ENCODE peak calls at places on chromosome 2, in seven cellular contexts. One of them, this sample, is unnamed.

GRCh38 chr2:54899576-54900200 is 150.6 kb downstream of the RTN4 start:
- DNase-seq in mesothelial cell of epicardium: no peak
- DNase-seq in WTC11: no peak
- DNase-seq in WERI-Rb-1: no peak
- DNase-seq in foreskin fibroblast: peak; percentile 87
- DNase-seq in left ventricle myocardium inferior: no peak
- DNase-seq in tibial artery: no peak
- DNase-seq in this sample: no peak

GRCh38 chr2:66665124-66665984 is 230.4 kb downstream of the MEIS1 start:
- DNase-seq in mesothelial cell of epicardium: no peak
- DNase-seq in WTC11: no peak
- DNase-seq in left ventricle myocardium inferior: no peak
- DNase-seq in tibial artery: no peak
- DNase-seq in foreskin fibroblast: peak; percentile 29
- DNase-seq in WERI-Rb-1: no peak
- DNase-seq in this sample: no peak

GRCh38 chr2:134261398-134262131 is 7.7 kb downstream of the MGAT5 start:
- DNase-seq in WTC11: no peak
- DNase-seq in tibial artery: no peak
- DNase-seq in left ventricle myocardium inferior: no peak
- DNase-seq in WERI-Rb-1: no peak
- DNase-seq in foreskin fibroblast: peak; percentile 62
- DNase-seq in mesothelial cell of epicardium: no peak
- DNase-seq in this sample: no peak

GRCh38 chr2:241668354-241668753 is 18.3 kb downstream of the DTYMK start:
- DNase-seq in foreskin fibroblast: no peak
- DNase-seq in tibial artery: no peak
- DNase-seq in left ventricle myocardium inferior: no peak
- DNase-seq in WTC11: no peak
- DNase-seq in mesothelial cell of epicardium: no peak
- DNase-seq in WERI-Rb-1: no peak
- DNase-seq in this sample: no peak

GRCh38 chr2:295081-295480 is 7.2 kb upstream of the ALKAL2 start:
- DNase-seq in mesothelial cell of epicardium: no peak
- DNase-seq in left ventricle myocardium inferior: no peak
- DNase-seq in tibial artery: no peak
- DNase-seq in WERI-Rb-1: no peak
- DNase-seq in WTC11: no peak
- DNase-seq in foreskin fibroblast: no peak
- DNase-seq in this sample: no peak

GRCh38 chr2:83587309-83587708 is 871.8 kb downstream of the SUCLG1 start:
- DNase-seq in tibial artery: no peak
- DNase-seq in left ventricle myocardium inferior: no peak
- DNase-seq in foreskin fibroblast: no peak
- DNase-seq in WTC11: no peak
- DNase-seq in WERI-Rb-1: no peak
- DNase-seq in mesothelial cell of epicardium: no peak
- DNase-seq in this sample: no peak

GRCh38 chr2:64751286-64752260 is 97.9 kb upstream of the SERTAD2 start:
- DNase-seq in foreskin fibroblast: peak; percentile 65
- DNase-seq in left ventricle myocardium inferior: no peak
- DNase-seq in mesothelial cell of epicardium: peak; percentile 97
- DNase-seq in WERI-Rb-1: peak; percentile 62
- DNase-seq in tibial artery: no peak
- DNase-seq in WTC11: no peak
- DNase-seq in this sample: peak; percentile 90

GRCh38 chr2:230947908-230948365 is 22.9 kb upstream of the GPR55 start:
- DNase-seq in foreskin fibroblast: no peak
- DNase-seq in mesothelial cell of epicardium: no peak
- DNase-seq in left ventricle myocardium inferior: no peak
- DNase-seq in WTC11: no peak
- DNase-seq in tibial artery: no peak
- DNase-seq in WERI-Rb-1: no peak
- DNase-seq in this sample: no peak

GRCh38 chr2:144128104-144128746 is 391.7 kb downstream of the ZEB2 start:
- DNase-seq in WERI-Rb-1: no peak
- DNase-seq in tibial artery: no peak
- DNase-seq in left ventricle myocardium inferior: no peak
- DNase-seq in foreskin fibroblast: no peak
- DNase-seq in WTC11: no peak
- DNase-seq in mesothelial cell of epicardium: no peak
- DNase-seq in this sample: no peak

GRCh38 chr2:148021059-148021985 is at the start of gene MBD5:
- DNase-seq in tibial artery: peak; percentile 30
- DNase-seq in left ventricle myocardium inferior: no peak
- DNase-seq in WERI-Rb-1: peak; percentile 65
- DNase-seq in mesothelial cell of epicardium: peak; percentile 23
- DNase-seq in WTC11: peak; percentile 49
- DNase-seq in foreskin fibroblast: peak; percentile 57
- DNase-seq in this sample: no peak

GRCh38 chr2:89833116-89833779 is 1141.8 kb downstream of the RPIA start:
- DNase-seq in left ventricle myocardium inferior: no peak
- DNase-seq in mesothelial cell of epicardium: no peak
- DNase-seq in foreskin fibroblast: peak; percentile 14
- DNase-seq in WTC11: no peak
- DNase-seq in WERI-Rb-1: no peak
- DNase-seq in tibial artery: no peak
- DNase-seq in this sample: no peak

GRCh38 chr2:83665894-83666293 is 793.2 kb downstream of the SUCLG1 start:
- DNase-seq in tibial artery: no peak
- DNase-seq in mesothelial cell of epicardium: no peak
- DNase-seq in left ventricle myocardium inferior: no peak
- DNase-seq in foreskin fibroblast: peak; percentile 49
- DNase-seq in WERI-Rb-1: no peak
- DNase-seq in WTC11: no peak
- DNase-seq in this sample: no peak

GRCh38 chr2:158291544-158292175 is 164.9 kb downstream of the CCDC148 start:
- DNase-seq in WERI-Rb-1: no peak
- DNase-seq in tibial artery: no peak
- DNase-seq in left ventricle myocardium inferior: no peak
- DNase-seq in foreskin fibroblast: no peak
- DNase-seq in mesothelial cell of epicardium: no peak
- DNase-seq in WTC11: no peak
- DNase-seq in this sample: no peak

GRCh38 chr2:158290225-158290624 is 166.3 kb downstream of the CCDC148 start:
- DNase-seq in tibial artery: no peak
- DNase-seq in left ventricle myocardium inferior: no peak
- DNase-seq in WERI-Rb-1: no peak
- DNase-seq in mesothelial cell of epicardium: no peak
- DNase-seq in WTC11: no peak
- DNase-seq in foreskin fibroblast: peak; percentile 3
- DNase-seq in this sample: no peak

GRCh38 chr2:158297120-158297519 is 159.4 kb downstream of the CCDC148 start:
- DNase-seq in WERI-Rb-1: no peak
- DNase-seq in WTC11: no peak
- DNase-seq in foreskin fibroblast: no peak
- DNase-seq in left ventricle myocardium inferior: no peak
- DNase-seq in mesothelial cell of epicardium: no peak
- DNase-seq in tibial artery: no peak
- DNase-seq in this sample: no peak

GRCh38 chr2:158297606-158298005 is 158.9 kb downstream of the CCDC148 start:
- DNase-seq in mesothelial cell of epicardium: no peak
- DNase-seq in tibial artery: no peak
- DNase-seq in WERI-Rb-1: no peak
- DNase-seq in foreskin fibroblast: peak; percentile 38
- DNase-seq in left ventricle myocardium inferior: no peak
- DNase-seq in WTC11: no peak
- DNase-seq in this sample: no peak

DNA sequence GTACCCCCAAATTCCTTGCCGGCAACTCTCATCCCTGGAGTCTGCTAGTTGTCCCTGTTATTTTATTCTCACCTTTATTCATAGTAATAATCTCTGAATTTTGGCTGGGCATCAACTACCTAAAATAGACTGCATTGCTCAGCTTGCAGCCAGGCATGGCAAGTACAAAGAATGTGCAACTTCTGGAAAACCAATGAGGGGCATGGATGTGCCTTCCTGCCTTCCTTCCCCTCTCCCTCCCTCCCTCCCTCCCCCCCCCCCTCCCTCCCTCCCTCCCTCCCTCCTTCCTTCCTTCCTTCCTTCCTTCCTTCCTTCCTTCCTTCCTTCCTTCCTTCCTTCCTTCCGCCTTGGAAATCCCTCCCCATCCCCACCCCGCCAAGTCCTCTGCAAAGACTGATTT is 162.8 kb downstream of the CCDC148 start:
- DNase-seq in mesothelial cell of epicardium: no peak
- DNase-seq in left ventricle myocardium inferior: no peak
- DNase-seq in WTC11: no peak
- DNase-seq in tibial artery: no peak
- DNase-seq in WERI-Rb-1: no peak
- DNase-seq in foreskin fibroblast: no peak
- DNase-seq in this sample: no peak
- TF ChIP-seq CTCF in mesothelial cell of epicardium: no peak
- TF ChIP-seq CTCF in left ventricle myocardium inferior: no peak
- TF ChIP-seq CTCF in WTC11: no peak
- TF ChIP-seq CTCF in tibial artery: no peak
- TF ChIP-seq CTCF in WERI-Rb-1: no peak
- TF ChIP-seq CTCF in foreskin fibroblast: no peak
- TF ChIP-seq CTCF in this sample: no peak

DNA sequence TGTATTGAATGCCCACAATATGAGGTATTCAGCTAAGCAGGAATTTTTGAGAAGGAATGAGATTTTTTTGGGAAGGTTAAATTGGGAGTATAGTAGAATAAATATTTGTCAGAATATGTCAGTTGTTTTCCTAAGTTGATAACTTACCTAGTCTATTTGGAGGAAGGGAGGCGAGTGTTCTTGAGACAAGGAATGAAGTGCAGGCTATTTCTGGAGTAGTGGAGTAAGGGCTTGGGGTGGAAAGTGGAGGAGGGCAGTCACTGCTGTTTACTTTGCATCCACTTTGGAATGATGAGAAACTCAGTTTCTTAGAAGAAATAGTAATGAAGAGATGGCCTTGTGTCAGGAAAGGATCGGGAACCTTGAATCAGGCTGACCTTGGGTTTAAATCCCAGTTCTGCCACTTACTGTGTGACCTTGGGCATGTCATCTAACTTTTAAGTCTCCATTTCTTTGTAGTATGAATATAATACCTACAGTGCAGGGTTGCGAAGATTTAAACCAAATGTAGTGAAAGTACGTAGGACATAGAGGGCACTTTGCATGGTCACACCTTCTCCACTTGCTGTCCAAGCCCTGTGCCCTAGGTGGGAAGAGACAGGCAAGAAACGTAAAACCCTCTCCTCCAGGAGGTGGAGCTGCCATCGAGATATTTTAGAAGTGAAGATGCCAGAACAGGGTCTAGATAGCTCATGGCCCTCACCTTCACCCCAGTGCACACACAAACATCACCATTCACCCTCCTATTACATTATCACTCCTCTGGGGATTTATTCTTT is 25.2 kb upstream of the CYP27A1 start:
- DNase-seq in WTC11: no peak
- DNase-seq in tibial artery: no peak
- DNase-seq in left ventricle myocardium inferior: no peak
- DNase-seq in foreskin fibroblast: no peak
- DNase-seq in mesothelial cell of epicardium: no peak
- DNase-seq in WERI-Rb-1: no peak
- DNase-seq in this sample: no peak
- TF ChIP-seq CTCF in WTC11: no peak
- TF ChIP-seq CTCF in tibial artery: no peak
- TF ChIP-seq CTCF in left ventricle myocardium inferior: no peak
- TF ChIP-seq CTCF in foreskin fibroblast: no peak
- TF ChIP-seq CTCF in mesothelial cell of epicardium: no peak
- TF ChIP-seq CTCF in WERI-Rb-1: no peak
- TF ChIP-seq CTCF in this sample: no peak

GRCh38 chr2:28453396-28453795 is 42.5 kb upstream of the PLB1 start:
- DNase-seq in left ventricle myocardium inferior: no peak
- DNase-seq in foreskin fibroblast: no peak
- DNase-seq in mesothelial cell of epicardium: no peak
- DNase-seq in WTC11: no peak
- DNase-seq in tibial artery: no peak
- DNase-seq in WERI-Rb-1: no peak
- DNase-seq in this sample: no peak

GRCh38 chr2:28452534-28453081 is 43.3 kb upstream of the PLB1 start:
- DNase-seq in mesothelial cell of epicardium: no peak
- DNase-seq in WTC11: peak; percentile 87
- DNase-seq in tibial artery: peak; percentile 55
- DNase-seq in foreskin fibroblast: peak; percentile 75
- DNase-seq in left ventricle myocardium inferior: peak; percentile 74
- DNase-seq in WERI-Rb-1: peak; percentile 75
- DNase-seq in this sample: peak; percentile 39

GRCh38 chr2:28461056-28461455 is 34.8 kb upstream of the PLB1 start:
- DNase-seq in WTC11: no peak
- DNase-seq in foreskin fibroblast: no peak
- DNase-seq in left ventricle myocardium inferior: no peak
- DNase-seq in mesothelial cell of epicardium: no peak
- DNase-seq in tibial artery: no peak
- DNase-seq in WERI-Rb-1: no peak
- DNase-seq in this sample: no peak

GRCh38 chr2:28454016-28454930 is 41.6 kb upstream of the PLB1 start:
- DNase-seq in WERI-Rb-1: no peak
- DNase-seq in WTC11: no peak
- DNase-seq in mesothelial cell of epicardium: no peak
- DNase-seq in left ventricle myocardium inferior: no peak
- DNase-seq in tibial artery: no peak
- DNase-seq in foreskin fibroblast: peak; percentile 67
- DNase-seq in this sample: no peak

GRCh38 chr2:28457237-28457636 is 38.6 kb upstream of the PLB1 start:
- DNase-seq in WERI-Rb-1: no peak
- DNase-seq in tibial artery: no peak
- DNase-seq in mesothelial cell of epicardium: no peak
- DNase-seq in WTC11: peak; percentile 50
- DNase-seq in foreskin fibroblast: no peak
- DNase-seq in left ventricle myocardium inferior: no peak
- DNase-seq in this sample: no peak
- TF ChIP-seq CTCF in WERI-Rb-1: peak; percentile 23
- TF ChIP-seq CTCF in tibial artery: no peak
- TF ChIP-seq CTCF in mesothelial cell of epicardium: no peak
- TF ChIP-seq CTCF in WTC11: no peak
- TF ChIP-seq CTCF in foreskin fibroblast: no peak
- TF ChIP-seq CTCF in left ventricle myocardium inferior: no peak
- TF ChIP-seq CTCF in this sample: no peak

GRCh38 chr2:98764499-98764898 is 33.6 kb upstream of the MGAT4A start:
- DNase-seq in foreskin fibroblast: no peak
- DNase-seq in WERI-Rb-1: no peak
- DNase-seq in WTC11: no peak
- DNase-seq in left ventricle myocardium inferior: no peak
- DNase-seq in tibial artery: no peak
- DNase-seq in mesothelial cell of epicardium: no peak
- DNase-seq in this sample: no peak
- TF ChIP-seq CTCF in foreskin fibroblast: no peak
- TF ChIP-seq CTCF in WERI-Rb-1: no peak
- TF ChIP-seq CTCF in WTC11: no peak
- TF ChIP-seq CTCF in left ventricle myocardium inferior: no peak
- TF ChIP-seq CTCF in tibial artery: no peak
- TF ChIP-seq CTCF in mesothelial cell of epicardium: no peak
- TF ChIP-seq CTCF in this sample: no peak

GRCh38 chr2:222817628-222818027 is 43.2 kb upstream of the ACSL3 start:
- DNase-seq in foreskin fibroblast: no peak
- DNase-seq in WTC11: no peak
- DNase-seq in mesothelial cell of epicardium: no peak
- DNase-seq in left ventricle myocardium inferior: no peak
- DNase-seq in tibial artery: no peak
- DNase-seq in WERI-Rb-1: no peak
- DNase-seq in this sample: no peak
- TF ChIP-seq CTCF in foreskin fibroblast: no peak
- TF ChIP-seq CTCF in WTC11: no peak
- TF ChIP-seq CTCF in mesothelial cell of epicardium: no peak
- TF ChIP-seq CTCF in left ventricle myocardium inferior: no peak
- TF ChIP-seq CTCF in tibial artery: no peak
- TF ChIP-seq CTCF in WERI-Rb-1: no peak
- TF ChIP-seq CTCF in this sample: no peak

GRCh38 chr2:238004077-238004830 is 37.4 kb downstream of the UBE2F start:
- DNase-seq in mesothelial cell of epicardium: no peak
- DNase-seq in tibial artery: no peak
- DNase-seq in WTC11: no peak
- DNase-seq in foreskin fibroblast: no peak
- DNase-seq in WERI-Rb-1: no peak
- DNase-seq in left ventricle myocardium inferior: no peak
- DNase-seq in this sample: no peak
- TF ChIP-seq CTCF in mesothelial cell of epicardium: no peak
- TF ChIP-seq CTCF in tibial artery: no peak
- TF ChIP-seq CTCF in WTC11: no peak
- TF ChIP-seq CTCF in foreskin fibroblast: no peak
- TF ChIP-seq CTCF in WERI-Rb-1: no peak
- TF ChIP-seq CTCF in left ventricle myocardium inferior: no peak
- TF ChIP-seq CTCF in this sample: no peak